ENCODE peak calls at places on chromosomes 7 and 10, in four cellular contexts. R is astrocyte, Z is uterus, K is GM23248. E is an unnamed sample.
A peak's percentile ranks its signal among the peaks of the same experiment; 100 is the strongest.

GRCh38 chr10:87723500-87723899 is 63.8 kb downstream of the PAPSS2 start:
- DNase-seq in R (no peak), Z (no peak), K (no peak), E (no peak)

GRCh38 chr7:49247759-49248158 is 323.4 kb downstream of the CDC14C start:
- DNase-seq in R (no peak), Z (no peak), K (no peak), E (no peak)

GRCh38 chr7:37546677-37547076 is 98.0 kb upstream of the ELMO1 start:
- DNase-seq in R (no peak), Z (no peak), K (no peak), E (no peak)

GRCh38 chr10:66941491-66941890 is 15.7 kb downstream of the LRRTM3 start:
- DNase-seq in R (no peak), Z (no peak), K (no peak), E (peak; percentile 65)

GRCh38 chr10:113235505-113235904 is 285.5 kb downstream of the TCF7L2 start:
- DNase-seq in R (no peak), Z (no peak), K (no peak), E (no peak)

GRCh38 chr7:10918093-10918590 is 55.5 kb upstream of the PHF14 start:
- DNase-seq in R (no peak), Z (no peak), K (no peak), E (no peak)

GRCh38 chr7:123285076-123285700 is 85.4 kb upstream of the SLC13A1 start:
- DNase-seq in R (no peak), Z (no peak), K (no peak), E (no peak)

GRCh38 chr10:121536271-121536918 is 61.8 kb downstream of the FGFR2 start:
- DNase-seq in R (peak; percentile 44), Z (no peak), K (peak; percentile 2), E (peak; percentile 79)

GRCh38 chr7:82257118-82257695 is 186.4 kb downstream of the CACNA2D1 start:
- DNase-seq in R (no peak), Z (no peak), K (no peak), E (no peak)

GRCh38 chr10:60570941-60571340 is 181.3 kb upstream of the ANK3 start:
- DNase-seq in R (no peak), Z (no peak), K (no peak), E (no peak)

GRCh38 chr7:157302314-157302711 is 34.5 kb upstream of the DNAJB6 start:
- DNase-seq in R (peak; percentile 19), Z (peak; percentile 24), K (peak; percentile 78), E (peak; percentile 46)

GRCh38 chr7:17055596-17055995 is 173.8 kb upstream of the AGR3 start:
- DNase-seq in R (no peak), Z (no peak), K (no peak), E (no peak)

GRCh38 chr10:12701696-12702095 is 299.8 kb downstream of the CCDC3 start:
- DNase-seq in R (no peak), Z (no peak), K (no peak), E (no peak)

GRCh38 chr10:121615862-121616261 is 17.6 kb upstream of the FGFR2 start:
- DNase-seq in R (no peak), Z (no peak), K (no peak), E (no peak)

GRCh38 chr7:134351424-134351823 is 34.7 kb upstream of the SLC35B4 start:
- DNase-seq in R (no peak), Z (no peak), K (no peak), E (peak; percentile 82)

GRCh38 chr10:49162761-49163160 is 25.4 kb downstream of the TMEM273 start:
- DNase-seq in R (no peak), Z (no peak), K (no peak), E (no peak)

GRCh38 chr7:111483078-111483477 is 79.2 kb downstream of the IMMP2L start:
- DNase-seq in R (no peak), Z (no peak), K (no peak), E (no peak)

GRCh38 chr10:72831696-72832355 is 61.7 kb upstream of the OIT3 start:
- DNase-seq in R (no peak), Z (no peak), K (no peak), E (no peak)

GRCh38 chr7:28075674-28076358 is 104.8 kb downstream of the JAZF1 start:
- DNase-seq in R (peak; percentile 52), Z (no peak), K (no peak), E (no peak)

GRCh38 chr7:77798394-77799077 is at the start of the genes PHTF2 and TMEM60:
- DNase-seq in R (peak; percentile 99), Z (peak; percentile 98), K (peak; percentile 100), E (peak; percentile 99)

GRCh38 chr10:24966962-24967361 is 14.6 kb upstream of the PRTFDC1 start:
- DNase-seq in R (no peak), Z (no peak), K (no peak), E (no peak)

GRCh38 chr10:24965051-24965450 is 12.6 kb upstream of the PRTFDC1 start:
- DNase-seq in R (no peak), Z (no peak), K (no peak), E (no peak)

GRCh38 chr10:24961582-24961981 is 9.2 kb upstream of the PRTFDC1 start:
- DNase-seq in R (no peak), Z (no peak), K (no peak), E (no peak)

GRCh38 chr10:24963646-24964045 is 11.2 kb upstream of the PRTFDC1 start:
- DNase-seq in R (peak; percentile 35), Z (no peak), K (no peak), E (no peak)

DNA sequence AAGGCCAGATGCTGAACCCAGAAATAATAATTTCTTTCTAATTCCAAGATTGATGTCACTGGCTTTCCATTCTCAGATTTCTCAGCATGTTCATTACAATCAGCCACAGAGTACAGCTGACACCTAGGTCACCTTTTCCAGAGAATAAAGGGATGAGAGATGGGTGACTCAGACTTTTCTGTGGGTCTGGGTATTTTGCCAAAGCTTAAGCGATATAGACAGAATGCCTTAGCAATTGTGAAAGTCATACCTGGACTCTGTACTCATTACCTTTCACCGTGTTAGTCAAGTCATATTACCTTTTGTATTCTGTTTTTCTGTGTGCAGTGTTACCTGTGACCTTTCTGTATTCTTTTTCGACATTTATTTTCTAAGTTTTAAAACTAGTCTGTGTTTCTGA is 10.6 kb upstream of the PRTFDC1 start:
- DNase-seq in R (peak; percentile 80), Z (no peak), K (peak; percentile 43), E (no peak)
- H3K27ac ChIP-seq in R (no peak overlapping the region), Z (no peak overlapping the region), K (no peak overlapping the region), E (no peak overlapping the region)

GRCh38 chr7:90599038-90599437 is 2.9 kb downstream of the CDK14 start:
- DNase-seq in R (no peak), Z (no peak), K (no peak), E (no peak)

GRCh38 chr7:90596745-90597526 is 815 bp downstream of the CDK14 start:
- DNase-seq in R (peak; percentile 54), Z (no peak), K (peak; percentile 76), E (no peak)

GRCh38 chr7:90597527-90597871 is 1.4 kb downstream of the CDK14 start:
- DNase-seq in R (no peak), Z (no peak), K (peak; percentile 30), E (no peak)

GRCh38 chr7:90597879-90598278 is 1.8 kb downstream of the CDK14 start:
- DNase-seq in R (no peak), Z (no peak), K (peak; percentile 47), E (no peak)

GRCh38 chr7:90599892-90600555 is 3.9 kb downstream of the CDK14 start:
- DNase-seq in R (no peak), Z (no peak), K (peak; percentile 52), E (no peak)
- H3K27ac ChIP-seq in R (no peak overlapping the region), Z (no peak overlapping the region), K (peak overlapping the region; percentile 36), E (no peak overlapping the region)

GRCh38 chr10:119268428-119268827 is 61.1 kb downstream of the GRK5 start:
- DNase-seq in R (no peak), Z (no peak), K (no peak), E (no peak)
- H3K27ac ChIP-seq in R (no peak overlapping the region), Z (no peak overlapping the region), K (no peak overlapping the region), E (peak overlapping the region; percentile 30)

DNA sequence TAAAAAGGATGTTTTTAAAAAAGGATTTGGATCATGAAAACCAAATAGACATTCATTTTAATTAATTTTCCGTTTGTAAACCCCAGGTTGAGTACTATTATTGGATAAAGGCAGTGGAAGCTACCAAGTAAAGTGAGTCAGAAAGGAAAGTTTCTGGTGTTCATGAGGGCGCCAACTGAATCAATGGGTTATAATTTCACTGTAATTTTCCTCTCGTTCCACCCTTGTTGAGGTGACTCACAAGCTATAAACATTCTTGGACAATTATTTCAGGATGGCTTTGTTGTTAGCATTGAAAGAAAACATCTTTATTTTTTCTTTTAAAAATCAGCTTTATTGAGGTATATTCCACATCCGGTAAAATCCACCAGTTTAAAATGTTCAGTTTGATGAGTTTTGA is 5.1 kb upstream of the FAM133B start:
- DNase-seq in R (peak; percentile 34), Z (no peak), K (peak; percentile 95), E (no peak)
- H3K27ac ChIP-seq in R (no peak overlapping the region), Z (no peak overlapping the region), K (peak overlapping the region; percentile 90), E (no peak overlapping the region)

DNA sequence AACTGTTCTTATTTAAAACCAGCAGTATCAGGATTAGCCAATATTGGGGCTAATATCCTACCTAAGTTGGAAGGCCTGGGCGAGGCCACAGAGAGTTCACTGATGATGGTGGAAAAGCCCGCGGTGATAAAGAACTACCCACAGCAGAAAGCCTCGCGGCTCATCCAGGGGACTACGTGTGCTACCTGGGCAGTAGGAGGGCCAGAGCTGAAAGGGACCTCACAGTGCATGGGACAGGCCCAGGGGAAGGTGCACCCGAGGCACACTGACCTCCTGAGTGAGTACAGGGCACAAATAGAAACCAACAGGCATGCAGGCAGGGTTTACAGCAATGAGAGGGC is 1.4 kb downstream of the WDR86 start:
- DNase-seq in R (no peak), Z (no peak), K (no peak), E (no peak)
- H3K27ac ChIP-seq in R (no peak overlapping the region), Z (peak overlapping the region; percentile 74), K (no peak overlapping the region), E (no peak overlapping the region)

GRCh38 chr7:4449263-4449662 is 232.8 kb upstream of the FOXK1 start:
- DNase-seq in R (no peak), Z (no peak), K (no peak), E (no peak)
- H3K27ac ChIP-seq in R (no peak overlapping the region), Z (no peak overlapping the region), K (no peak overlapping the region), E (no peak overlapping the region)

GRCh38 chr10:123254287-123254858 is 100.2 kb downstream of the BUB3 start:
- DNase-seq in R (no peak), Z (no peak), K (no peak), E (no peak)

GRCh38 chr10:123245264-123245663 is 91.1 kb downstream of the BUB3 start:
- DNase-seq in R (no peak), Z (no peak), K (no peak), E (no peak)

GRCh38 chr10:123249894-123250293 is 95.7 kb downstream of the BUB3 start:
- DNase-seq in R (no peak), Z (no peak), K (no peak), E (no peak)

GRCh38 chr10:123252779-123253178 is 98.6 kb downstream of the BUB3 start:
- DNase-seq in R (no peak), Z (no peak), K (no peak), E (no peak)

GRCh38 chr10:123250640-123251039 is 96.4 kb downstream of the BUB3 start:
- DNase-seq in R (no peak), Z (no peak), K (no peak), E (no peak)
- H3K27ac ChIP-seq in R (no peak overlapping the region), Z (no peak overlapping the region), K (no peak overlapping the region), E (no peak overlapping the region)